ENCODE peak calls at places on chromosomes 12 and 14, in four cellular contexts. Q is mesenchymal stem cell, D is IMR-90, A is neuronal stem cell. M is an unnamed sample.
A peak's percentile ranks its signal among the peaks of the same experiment; 100 is the strongest.

GRCh38 chr12:1838223-1838993 is 18.0 kb downstream of the LRTM2 start:
- DNase-seq in D (no peak), A (no peak), Q (no peak), M (no peak)

GRCh38 chr14:106141242-106142220 is 615.1 kb downstream of the TMEM121 start:
- DNase-seq in Q (no peak), D (no peak), A (no peak), M (no peak)

GRCh38 chr14:82642425-82642824 is 1108.8 kb upstream of the SEL1L start:
- DNase-seq in A (no peak), Q (peak; percentile 35), D (no peak), M (peak; percentile 88)

GRCh38 chr12:76533331-76533730 is 26.2 kb downstream of the OSBPL8 start:
- DNase-seq in A (no peak), D (no peak), Q (peak; percentile 84), M (no peak)

GRCh38 chr12:122081697-122082221 is 3.2 kb downstream of the MLXIP start:
- DNase-seq in A (no peak), Q (peak; percentile 92), D (peak; percentile 55), M (no peak)

GRCh38 chr12:76641961-76642360 is 82.4 kb upstream of the OSBPL8 start:
- DNase-seq in D (peak; percentile 18), Q (no peak), A (no peak), M (no peak)

GRCh38 chr12:106082216-106083175 is 56.3 kb downstream of the NUAK1 start:
- DNase-seq in Q (peak; percentile 99), D (peak; percentile 73), A (no peak), M (no peak)

GRCh38 chr14:86462193-86462592 is 932.2 kb downstream of the FLRT2 start:
- DNase-seq in A (no peak), Q (peak; percentile 36), D (peak; percentile 30), M (peak; percentile 43)

GRCh38 chr12:124565071-124565491 is 2.3 kb downstream of the NCOR2 start:
- DNase-seq in A (no peak), Q (no peak), D (no peak), M (no peak)

GRCh38 chr14:53391156-53391555 is 238.0 kb upstream of the DDHD1 start:
- DNase-seq in Q (peak; percentile 41), A (no peak), D (peak; percentile 72), M (no peak)

GRCh38 chr14:92724516-92725340 is 23.7 kb downstream of the LGMN start:
- DNase-seq in A (no peak), D (no peak), Q (no peak), M (no peak)

GRCh38 chr12:65918057-65918456 is 93.8 kb downstream of the HMGA2 start:
- DNase-seq in D (no peak), A (no peak), Q (no peak), M (no peak)

GRCh38 chr14:23148596-23149249 is 29.7 kb upstream of the CEBPE start:
- DNase-seq in Q (peak; percentile 69), D (no peak), A (no peak), M (no peak)
- H4K91ac ChIP-seq in Q (no peak overlapping the region), D (no peak overlapping the region), A (no peak overlapping the region), M (no peak overlapping the region)

GRCh38 chr12:97313471-97314190 is 149.0 kb upstream of the RMST start:
- DNase-seq in Q (no peak), D (no peak), A (no peak), M (peak; percentile 44)
- H4K91ac ChIP-seq in Q (no peak overlapping the region), D (no peak overlapping the region), A (no peak overlapping the region), M (no peak overlapping the region)

DNA sequence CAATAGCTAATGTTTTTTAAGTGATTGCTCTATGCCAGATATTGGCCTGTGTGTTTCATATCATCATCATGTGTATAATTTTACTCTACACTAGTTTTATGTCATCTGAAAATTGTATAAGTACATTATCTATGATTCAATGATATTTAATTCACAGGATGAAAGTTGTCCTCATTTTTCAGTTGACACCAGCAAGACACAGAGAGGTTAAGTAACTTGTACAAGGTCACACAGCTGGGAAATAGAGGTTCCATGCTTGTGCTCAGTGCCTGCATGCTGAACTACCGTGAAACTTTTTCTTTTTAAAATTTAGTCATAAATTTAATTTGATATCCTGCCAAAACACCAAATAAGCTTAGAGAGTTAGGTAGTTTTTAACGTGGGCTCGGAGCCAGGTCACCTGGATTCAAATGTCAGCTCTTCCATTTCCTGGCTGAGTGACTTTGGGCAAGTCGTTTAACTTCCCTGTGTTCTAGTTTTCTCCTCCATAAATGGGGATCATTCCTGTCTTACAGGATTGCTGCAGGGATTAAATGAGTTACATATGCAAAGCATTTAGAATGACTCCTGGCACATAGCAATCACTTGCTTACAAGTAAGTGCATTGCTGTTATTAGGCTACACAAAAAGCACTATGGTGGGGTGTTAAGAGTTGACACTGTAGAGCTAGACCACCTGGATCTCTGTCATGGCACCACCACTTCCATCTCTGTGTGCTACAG is 183.9 kb downstream of the ETV6 start:
- DNase-seq in A (no peak), D (no peak), Q (no peak), M (peak; percentile 12)
- H4K91ac ChIP-seq in A (no peak overlapping the region), D (no peak overlapping the region), Q (no peak overlapping the region), M (no peak overlapping the region)

DNA sequence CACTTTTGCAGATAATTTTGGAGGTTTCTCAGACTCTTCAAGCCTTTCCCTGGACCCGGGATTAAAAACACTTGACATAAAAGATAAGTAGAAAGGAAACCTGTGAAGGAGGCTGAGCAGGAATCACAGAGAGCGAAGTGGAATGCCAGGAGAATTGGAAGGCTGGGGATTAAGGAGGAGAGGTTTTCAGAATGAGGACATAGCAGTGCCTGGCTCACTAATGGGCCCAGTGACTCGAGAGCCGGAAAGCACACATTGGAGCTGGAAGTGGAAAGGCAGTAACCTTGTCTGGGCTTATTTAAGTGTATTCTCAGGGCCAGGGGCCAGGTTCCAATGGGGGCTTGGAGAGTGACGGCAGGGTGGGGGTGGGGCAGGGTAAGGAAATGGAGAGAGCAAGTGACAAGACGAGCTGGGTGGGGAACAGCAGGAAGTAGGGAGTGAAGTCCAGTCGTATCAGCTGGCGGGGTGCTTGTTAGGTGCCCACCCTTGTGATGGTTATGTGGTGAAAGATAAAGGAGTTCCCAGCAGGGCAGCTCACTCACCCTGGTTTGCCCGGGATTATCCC is 13.1 kb downstream of the EVL start:
- DNase-seq in D (no peak), Q (no peak), A (no peak), M (no peak)
- H4K91ac ChIP-seq in D (no peak overlapping the region), Q (no peak overlapping the region), A (no peak overlapping the region), M (no peak overlapping the region)

GRCh38 chr14:23056956-23057756 is at the start of gene CDH24:
- DNase-seq in A (peak; percentile 78), D (peak; percentile 57), Q (peak; percentile 74), M (peak; percentile 65)
- H4K91ac ChIP-seq in A (no peak within 1 kb of the TSS), D (peak within 1 kb of the TSS; percentile 25), Q (no peak within 1 kb of the TSS), M (no peak within 1 kb of the TSS)

GRCh38 chr12:6826734-6827436 is 1.3 kb upstream of the P3H3 start:
- DNase-seq in Q (no peak), A (no peak), D (no peak), M (no peak)
- H4K91ac ChIP-seq in Q (peak overlapping the region; percentile 87), A (no peak overlapping the region), D (peak overlapping the region; percentile 88), M (no peak overlapping the region)